ENCODE peak calls at places on chromosomes 13 and 19, in eight cellular contexts. One of them, this sample, is unnamed.

GRCh38 chr13:34152409-34152808 is 334.5 kb downstream of the RFC3 start:
- DNase-seq in bronchial epithelial cell: peak; percentile 87
- DNase-seq in neural crest cell: no peak
- DNase-seq in ovary: no peak
- DNase-seq in brain microvascular endothelial cell: no peak
- DNase-seq in endothelial cell: no peak
- DNase-seq in PC-3: no peak
- DNase-seq in cardiac muscle cell: no peak
- DNase-seq in this sample: no peak

GRCh38 chr13:114148521-114148855 is 16.1 kb upstream of the RASA3 start:
- DNase-seq in cardiac muscle cell: no peak
- DNase-seq in PC-3: no peak
- DNase-seq in bronchial epithelial cell: no peak
- DNase-seq in neural crest cell: no peak
- DNase-seq in brain microvascular endothelial cell: no peak
- DNase-seq in endothelial cell: no peak
- DNase-seq in ovary: no peak
- DNase-seq in this sample: no peak

GRCh38 chr13:94710081-94710809 is 2.1 kb downstream of the SOX21 start:
- DNase-seq in cardiac muscle cell: no peak
- DNase-seq in PC-3: peak; percentile 37
- DNase-seq in endothelial cell: no peak
- DNase-seq in brain microvascular endothelial cell: no peak
- DNase-seq in bronchial epithelial cell: no peak
- DNase-seq in neural crest cell: no peak
- DNase-seq in ovary: no peak
- DNase-seq in this sample: no peak

GRCh38 chr13:49679244-49679643 is 12.0 kb downstream of the EBPL start:
- DNase-seq in brain microvascular endothelial cell: peak; percentile 16
- DNase-seq in bronchial epithelial cell: no peak
- DNase-seq in neural crest cell: no peak
- DNase-seq in ovary: no peak
- DNase-seq in endothelial cell: no peak
- DNase-seq in cardiac muscle cell: peak; percentile 30
- DNase-seq in PC-3: no peak
- DNase-seq in this sample: peak; percentile 16

GRCh38 chr19:15251010-15251748 is 18.9 kb upstream of the EPHX3 start:
- DNase-seq in brain microvascular endothelial cell: peak; percentile 86
- DNase-seq in bronchial epithelial cell: no peak
- DNase-seq in cardiac muscle cell: peak; percentile 69
- DNase-seq in neural crest cell: no peak
- DNase-seq in ovary: no peak
- DNase-seq in endothelial cell: no peak
- DNase-seq in PC-3: no peak
- DNase-seq in this sample: peak; percentile 68

GRCh38 chr19:33392341-33393285 is 19.1 kb downstream of the CEBPG start:
- DNase-seq in brain microvascular endothelial cell: no peak
- DNase-seq in neural crest cell: no peak
- DNase-seq in ovary: peak; percentile 70
- DNase-seq in endothelial cell: no peak
- DNase-seq in cardiac muscle cell: no peak
- DNase-seq in bronchial epithelial cell: no peak
- DNase-seq in PC-3: no peak
- DNase-seq in this sample: no peak

GRCh38 chr19:5287066-5287465 is 53.5 kb downstream of the PTPRS start:
- DNase-seq in endothelial cell: no peak
- DNase-seq in cardiac muscle cell: no peak
- DNase-seq in ovary: no peak
- DNase-seq in brain microvascular endothelial cell: no peak
- DNase-seq in PC-3: peak; percentile 33
- DNase-seq in neural crest cell: no peak
- DNase-seq in bronchial epithelial cell: no peak
- DNase-seq in this sample: no peak

GRCh38 chr13:46894534-46894906 is 2.3 kb downstream of the HTR2A start:
- DNase-seq in ovary: no peak
- DNase-seq in neural crest cell: no peak
- DNase-seq in bronchial epithelial cell: no peak
- DNase-seq in endothelial cell: no peak
- DNase-seq in cardiac muscle cell: peak; percentile 15
- DNase-seq in brain microvascular endothelial cell: no peak
- DNase-seq in PC-3: peak; percentile 37
- DNase-seq in this sample: no peak

GRCh38 chr13:73578251-73578875 is 519.6 kb downstream of the KLF5 start:
- DNase-seq in cardiac muscle cell: peak; percentile 47
- DNase-seq in ovary: no peak
- DNase-seq in bronchial epithelial cell: no peak
- DNase-seq in endothelial cell: no peak
- DNase-seq in brain microvascular endothelial cell: no peak
- DNase-seq in PC-3: no peak
- DNase-seq in neural crest cell: no peak
- DNase-seq in this sample: peak; percentile 9

GRCh38 chr13:45548281-45548680 is 67.3 kb downstream of the ERICH6B start:
- DNase-seq in ovary: no peak
- DNase-seq in bronchial epithelial cell: no peak
- DNase-seq in neural crest cell: no peak
- DNase-seq in endothelial cell: no peak
- DNase-seq in brain microvascular endothelial cell: no peak
- DNase-seq in PC-3: no peak
- DNase-seq in cardiac muscle cell: no peak
- DNase-seq in this sample: no peak

GRCh38 chr19:5850743-5851293 is 431 bp downstream of the FUT3 start:
- DNase-seq in cardiac muscle cell: peak; percentile 79
- DNase-seq in neural crest cell: no peak
- DNase-seq in PC-3: peak; percentile 90
- DNase-seq in brain microvascular endothelial cell: peak; percentile 53
- DNase-seq in bronchial epithelial cell: peak; percentile 76
- DNase-seq in ovary: no peak
- DNase-seq in endothelial cell: no peak
- DNase-seq in this sample: peak; percentile 78

DNA sequence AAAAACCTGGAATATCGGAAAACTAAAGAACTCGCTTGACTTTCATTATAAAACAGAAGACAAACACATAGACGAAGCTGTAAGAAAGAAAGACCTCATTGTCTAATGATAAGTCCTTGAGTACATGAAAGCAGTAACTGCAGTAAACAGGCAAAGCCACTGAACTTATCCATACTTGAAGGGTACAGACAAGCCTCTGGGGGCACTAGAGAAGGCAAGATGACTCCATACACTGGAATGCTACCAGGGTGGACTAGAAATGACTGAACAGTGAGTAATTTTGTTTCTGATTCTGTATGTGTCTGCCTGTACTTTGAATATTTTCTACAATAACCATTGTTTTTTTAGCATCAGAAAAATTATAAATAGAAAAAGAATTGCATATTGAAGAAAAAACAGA is 507.9 kb downstream of the UQCRFS1 start:
- DNase-seq in cardiac muscle cell: peak; percentile 88
- DNase-seq in endothelial cell: no peak
- DNase-seq in ovary: no peak
- DNase-seq in brain microvascular endothelial cell: peak; percentile 80
- DNase-seq in PC-3: peak; percentile 57
- DNase-seq in bronchial epithelial cell: peak; percentile 63
- DNase-seq in neural crest cell: no peak
- DNase-seq in this sample: no peak
- TF ChIP-seq CTCF in cardiac muscle cell: peak; percentile 56
- TF ChIP-seq CTCF in endothelial cell: no peak
- TF ChIP-seq CTCF in ovary: no peak
- TF ChIP-seq CTCF in brain microvascular endothelial cell: peak; percentile 72
- TF ChIP-seq CTCF in PC-3: peak; percentile 24
- TF ChIP-seq CTCF in bronchial epithelial cell: peak; percentile 10
- TF ChIP-seq CTCF in neural crest cell: peak; percentile 54
- TF ChIP-seq CTCF in this sample: no peak

DNA sequence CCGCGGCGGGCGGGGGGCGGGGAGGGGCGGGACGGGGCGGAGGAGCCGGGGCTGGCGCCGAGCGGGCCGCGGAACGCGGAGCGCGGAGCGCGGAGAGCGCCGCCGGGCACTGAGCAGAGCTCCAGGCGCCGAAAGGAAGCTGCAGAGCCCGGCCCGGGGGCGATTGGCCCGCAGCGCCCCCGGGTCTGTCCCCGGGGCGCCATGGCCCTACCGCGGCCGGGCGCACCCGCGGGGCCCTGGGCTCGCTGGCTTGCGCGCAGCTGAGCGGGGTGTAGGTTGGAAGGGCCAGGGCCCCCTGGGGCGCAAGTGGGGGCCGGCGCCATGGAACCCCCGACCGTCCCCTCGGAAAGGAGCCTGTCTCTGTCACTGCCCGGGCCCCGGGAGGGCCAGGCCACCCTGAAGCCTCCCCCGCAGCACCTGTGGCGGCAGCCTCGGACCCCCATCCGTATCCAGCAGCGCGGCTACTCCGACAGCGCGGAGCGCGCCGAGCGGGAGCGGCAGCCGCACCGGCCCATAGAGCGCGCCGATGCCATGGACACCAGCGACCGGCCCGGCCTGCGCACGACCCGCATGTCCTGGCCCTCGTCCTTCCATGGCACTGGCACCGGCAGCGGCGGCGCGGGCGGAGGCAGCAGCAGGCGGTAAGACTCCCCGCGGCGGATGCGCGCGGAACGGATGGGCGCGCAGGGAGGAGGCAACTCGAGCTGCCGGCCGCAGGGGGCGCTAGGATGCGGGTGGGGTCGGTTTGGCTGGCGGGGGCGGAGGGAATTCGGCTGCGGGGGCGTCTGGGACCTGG is at the start of gene PDE4A:
- DNase-seq in bronchial epithelial cell: no peak
- DNase-seq in cardiac muscle cell: peak; percentile 49
- DNase-seq in endothelial cell: peak; percentile 74
- DNase-seq in brain microvascular endothelial cell: no peak
- DNase-seq in PC-3: peak; percentile 33
- DNase-seq in ovary: no peak
- DNase-seq in neural crest cell: no peak
- DNase-seq in this sample: peak; percentile 40
- TF ChIP-seq CTCF in bronchial epithelial cell: peak; percentile 46
- TF ChIP-seq CTCF in cardiac muscle cell: peak; percentile 46
- TF ChIP-seq CTCF in endothelial cell: peak; percentile 60
- TF ChIP-seq CTCF in brain microvascular endothelial cell: peak; percentile 64
- TF ChIP-seq CTCF in PC-3: peak; percentile 70
- TF ChIP-seq CTCF in ovary: no peak
- TF ChIP-seq CTCF in neural crest cell: peak; percentile 53
- TF ChIP-seq CTCF in this sample: peak; percentile 41

GRCh38 chr19:52291781-52292180 is 5.2 kb upstream of the ZNF480 start:
- DNase-seq in ovary: no peak
- DNase-seq in neural crest cell: no peak
- DNase-seq in PC-3: no peak
- DNase-seq in endothelial cell: no peak
- DNase-seq in cardiac muscle cell: no peak
- DNase-seq in bronchial epithelial cell: no peak
- DNase-seq in brain microvascular endothelial cell: no peak
- DNase-seq in this sample: no peak

GRCh38 chr19:52297601-52298358 is 811 bp downstream of the ZNF480 start:
- DNase-seq in ovary: no peak
- DNase-seq in endothelial cell: no peak
- DNase-seq in PC-3: no peak
- DNase-seq in brain microvascular endothelial cell: no peak
- DNase-seq in bronchial epithelial cell: no peak
- DNase-seq in neural crest cell: no peak
- DNase-seq in cardiac muscle cell: peak; percentile 8
- DNase-seq in this sample: no peak

GRCh38 chr19:52296400-52296772 is 583 bp upstream of the ZNF480 start:
- DNase-seq in brain microvascular endothelial cell: no peak
- DNase-seq in PC-3: peak; percentile 11
- DNase-seq in endothelial cell: peak; percentile 3
- DNase-seq in cardiac muscle cell: no peak
- DNase-seq in neural crest cell: no peak
- DNase-seq in ovary: no peak
- DNase-seq in bronchial epithelial cell: no peak
- DNase-seq in this sample: no peak

GRCh38 chr19:52296773-52297600 is at the start of gene ZNF480:
- DNase-seq in PC-3: peak; percentile 74
- DNase-seq in cardiac muscle cell: peak; percentile 81
- DNase-seq in neural crest cell: peak; percentile 63
- DNase-seq in bronchial epithelial cell: peak; percentile 55
- DNase-seq in endothelial cell: peak; percentile 76
- DNase-seq in ovary: peak; percentile 91
- DNase-seq in brain microvascular endothelial cell: peak; percentile 60
- DNase-seq in this sample: peak; percentile 69
- TF ChIP-seq CTCF in PC-3: no peak
- TF ChIP-seq CTCF in cardiac muscle cell: peak; percentile 15
- TF ChIP-seq CTCF in neural crest cell: peak; percentile 32
- TF ChIP-seq CTCF in bronchial epithelial cell: peak; percentile 21
- TF ChIP-seq CTCF in endothelial cell: no peak
- TF ChIP-seq CTCF in ovary: no peak
- TF ChIP-seq CTCF in brain microvascular endothelial cell: peak; percentile 41
- TF ChIP-seq CTCF in this sample: no peak

GRCh38 chr19:40797963-40798222 is 1.1 kb upstream of the EGLN2 start:
- DNase-seq in cardiac muscle cell: no peak
- DNase-seq in bronchial epithelial cell: no peak
- DNase-seq in brain microvascular endothelial cell: no peak
- DNase-seq in endothelial cell: no peak
- DNase-seq in neural crest cell: no peak
- DNase-seq in ovary: no peak
- DNase-seq in PC-3: no peak
- DNase-seq in this sample: no peak
- TF ChIP-seq CTCF in cardiac muscle cell: no peak
- TF ChIP-seq CTCF in bronchial epithelial cell: peak; percentile 19
- TF ChIP-seq CTCF in brain microvascular endothelial cell: no peak
- TF ChIP-seq CTCF in endothelial cell: no peak
- TF ChIP-seq CTCF in neural crest cell: no peak
- TF ChIP-seq CTCF in ovary: no peak
- TF ChIP-seq CTCF in PC-3: no peak
- TF ChIP-seq CTCF in this sample: no peak

GRCh38 chr19:13173129-13173737 is 23.0 kb downstream of the IER2 start:
- DNase-seq in brain microvascular endothelial cell: no peak
- DNase-seq in PC-3: no peak
- DNase-seq in bronchial epithelial cell: no peak
- DNase-seq in endothelial cell: no peak
- DNase-seq in ovary: no peak
- DNase-seq in cardiac muscle cell: no peak
- DNase-seq in neural crest cell: no peak
- DNase-seq in this sample: no peak
- TF ChIP-seq CTCF in brain microvascular endothelial cell: no peak
- TF ChIP-seq CTCF in PC-3: no peak
- TF ChIP-seq CTCF in bronchial epithelial cell: no peak
- TF ChIP-seq CTCF in endothelial cell: no peak
- TF ChIP-seq CTCF in ovary: no peak
- TF ChIP-seq CTCF in cardiac muscle cell: no peak
- TF ChIP-seq CTCF in neural crest cell: no peak
- TF ChIP-seq CTCF in this sample: no peak